ENCODE peak calls at places on chromosomes 2 and 18, in nine cellular contexts. D is colonic mucosa, V is heart left ventricle, G is Calu3, H is fibroblast of lung, Y is upper lobe of right lung, Z is mesothelial cell of epicardium, E is AG10803, O is nephron progenitor cell. S is an unnamed sample.

GRCh38 chr2:3728104-3729054 is 25.0 kb downstream of the DCDC2C start:
- DNase-seq in H (peak; percentile 76), Z (no peak), E (peak; percentile 36), Y (no peak), O (peak; percentile 26), G (peak; percentile 7), V (no peak), D (no peak), S (peak; percentile 65)

GRCh38 chr2:41441958-41442357 is 605.9 kb upstream of the PKDCC start:
- DNase-seq in V (no peak), D (no peak), G (no peak), Z (no peak), Y (no peak), H (no peak), O (no peak), E (no peak), S (no peak)

GRCh38 chr2:1750935-1751767 is 6.8 kb upstream of the PXDN start:
- DNase-seq in H (peak; percentile 86), E (peak; percentile 86), D (peak; percentile 57), V (peak; percentile 72), G (peak; percentile 29), Z (no peak), O (peak; percentile 73), Y (peak; percentile 85), S (peak; percentile 58)

GRCh38 chr2:241891315-241891987 is 21.9 kb downstream of the RTP5 start:
- DNase-seq in O (no peak), G (no peak), D (no peak), E (no peak), H (no peak), V (peak; percentile 12), Y (peak; percentile 6), Z (peak; percentile 17), S (no peak)

GRCh38 chr18:13453714-13454113 is 235.2 kb downstream of the LDLRAD4 start:
- DNase-seq in D (no peak), V (peak; percentile 72), O (no peak), Z (no peak), G (no peak), E (peak; percentile 72), Y (no peak), H (no peak), S (no peak)

GRCh38 chr2:98698896-98699295 is 32.0 kb downstream of the MGAT4A start:
- DNase-seq in D (no peak), H (no peak), V (no peak), Y (no peak), O (no peak), E (no peak), G (no peak), Z (no peak), S (no peak)

GRCh38 chr2:102826904-102827303 is 65.1 kb downstream of the TMEM182 start:
- DNase-seq in G (no peak), Z (no peak), O (peak; percentile 55), Y (no peak), D (no peak), H (peak; percentile 58), E (peak; percentile 8), V (peak; percentile 70), S (no peak)

GRCh38 chr2:113012436-113013335 is 7.4 kb downstream of the IL36A start:
- DNase-seq in Y (no peak), G (peak; percentile 14), H (no peak), O (no peak), V (no peak), E (no peak), D (no peak), Z (no peak), S (no peak)

GRCh38 chr2:120177011-120177621 is 46.1 kb downstream of the TMEM185B start:
- DNase-seq in O (no peak), G (no peak), E (no peak), H (no peak), D (peak; percentile 28), V (peak; percentile 34), Z (no peak), Y (peak; percentile 78), S (peak; percentile 83)

GRCh38 chr2:240614391-240614790 is 10.9 kb upstream of the GPR35 start:
- DNase-seq in H (no peak), Y (peak; percentile 46), G (no peak), V (peak; percentile 11), D (no peak), E (no peak), O (no peak), Z (no peak), S (no peak)

DNA sequence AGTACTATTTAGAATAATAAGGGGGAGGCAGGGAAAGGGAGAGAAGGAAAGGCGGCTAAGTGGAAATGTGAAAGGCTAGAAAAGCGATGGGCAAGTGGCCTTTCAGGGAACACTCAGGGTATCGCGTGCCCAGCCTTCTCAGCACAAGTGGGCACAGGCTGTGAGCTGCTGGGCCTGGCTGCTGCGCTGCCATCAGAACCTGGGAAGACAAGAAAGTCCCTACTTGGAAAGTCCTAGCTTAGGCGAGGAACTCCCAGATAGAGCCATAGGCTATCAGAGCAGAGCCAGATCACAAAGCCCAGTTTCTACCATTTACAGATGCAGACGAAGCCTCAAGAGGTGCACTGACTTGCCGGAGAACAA is 9.8 kb upstream of the FZD7 start:
- DNase-seq in O (no peak), D (no peak), E (no peak), V (no peak), G (no peak), Y (peak; percentile 78), Z (no peak), H (no peak), S (no peak)
- TF ChIP-seq CTCF in O (no peak), D (no peak), E (no peak), V (no peak), G (no peak), Y (no peak), Z (no peak), H (no peak), S (no peak)

GRCh38 chr2:121699421-121700328 is 37.0 kb downstream of the NIFK start:
- DNase-seq in G (peak; percentile 88), V (peak; percentile 53), H (peak; percentile 53), E (peak; percentile 76), Y (peak; percentile 67), O (no peak), D (peak; percentile 37), Z (no peak), S (peak; percentile 84)
- TF ChIP-seq CTCF in G (no peak), V (no peak), H (no peak), E (no peak), Y (no peak), O (no peak), D (no peak), Z (no peak), S (no peak)

GRCh38 chr2:46872876-46873631 is 42.6 kb downstream of the MCFD2 start:
- DNase-seq in V (no peak), G (no peak), O (no peak), Z (no peak), Y (no peak), E (peak; percentile 89), D (no peak), H (peak; percentile 42), S (no peak)
- TF ChIP-seq CTCF in V (no peak), G (no peak), O (no peak), Z (no peak), Y (no peak), E (peak; percentile 7), D (no peak), H (no peak), S (no peak)

GRCh38 chr2:74142340-74142739 is 5.4 kb downstream of the BOLA3 start:
- DNase-seq in Z (no peak), H (no peak), O (no peak), E (no peak), V (no peak), D (no peak), G (no peak), Y (no peak), S (no peak)
- TF ChIP-seq CTCF in Z (no peak), H (no peak), O (peak; percentile 26), E (no peak), V (no peak), D (no peak), G (no peak), Y (peak; percentile 9), S (no peak)

GRCh38 chr2:115162454-115163293 is 720.2 kb downstream of the DPP10 start:
- DNase-seq in G (no peak), V (no peak), D (peak; percentile 18), O (peak; percentile 32), E (no peak), Y (peak; percentile 58), Z (no peak), H (no peak), S (no peak)

GRCh38 chr2:115168457-115168856 is 726.0 kb downstream of the DPP10 start:
- DNase-seq in O (no peak), D (no peak), E (no peak), H (no peak), G (no peak), Z (no peak), V (no peak), Y (no peak), S (no peak)

GRCh38 chr2:115163572-115163971 is 721.1 kb downstream of the DPP10 start:
- DNase-seq in E (no peak), O (peak; percentile 3), G (no peak), D (no peak), H (no peak), Y (no peak), Z (no peak), V (no peak), S (no peak)

GRCh38 chr2:115161531-115162453 is 719.4 kb downstream of the DPP10 start:
- DNase-seq in Z (peak; percentile 44), E (no peak), G (no peak), D (peak; percentile 74), H (no peak), V (no peak), Y (peak; percentile 79), O (peak; percentile 61), S (peak; percentile 13)

DNA sequence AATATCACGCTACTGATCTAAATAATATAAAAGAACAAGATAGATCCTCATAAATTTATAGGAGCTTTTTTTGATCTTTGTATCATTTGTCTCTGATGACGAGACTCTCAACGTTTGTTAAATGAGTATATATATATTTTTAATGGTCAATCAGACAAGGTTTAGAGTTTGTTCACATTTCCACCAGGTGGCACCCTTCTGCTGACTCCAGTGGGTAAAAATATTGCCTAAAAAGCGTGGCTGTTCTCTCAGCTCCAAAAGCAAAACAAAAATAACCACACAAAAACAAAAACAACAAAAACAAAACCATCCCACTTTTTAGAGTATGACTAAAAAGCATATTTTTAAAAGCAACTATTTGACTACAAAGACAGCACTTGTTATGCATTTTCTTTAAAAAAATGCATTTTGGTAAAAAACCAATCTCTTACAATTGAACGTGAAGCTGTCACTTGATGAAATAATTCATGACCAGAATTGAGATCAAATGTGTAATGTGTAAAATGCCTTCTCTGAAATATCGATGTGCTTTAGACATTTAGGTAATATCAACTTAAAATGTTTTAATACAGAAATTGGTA is 723.2 kb downstream of the DPP10 start:
- DNase-seq in H (peak; percentile 41), O (peak; percentile 35), G (peak; percentile 38), D (peak; percentile 35), Y (no peak), V (no peak), E (peak; percentile 33), Z (no peak), S (peak; percentile 17)
- TF ChIP-seq CTCF in H (no peak), O (peak; percentile 77), G (no peak), D (no peak), Y (peak; percentile 60), V (peak; percentile 17), E (peak; percentile 59), Z (peak; percentile 74), S (no peak)

GRCh38 chr18:21660078-21660477 is 44.5 kb downstream of the ABHD3 start:
- DNase-seq in O (no peak), Z (no peak), E (no peak), H (no peak), Y (no peak), V (no peak), G (no peak), D (no peak), S (no peak)
- TF ChIP-seq CTCF in O (no peak), Z (no peak), E (no peak), H (no peak), Y (no peak), V (no peak), G (no peak), D (no peak), S (no peak)

GRCh38 chr2:188046437-188046836 is 245.2 kb upstream of the GULP1 start:
- DNase-seq in O (no peak), D (no peak), Z (no peak), Y (no peak), V (no peak), G (no peak), E (no peak), H (peak; percentile 31), S (no peak)
- TF ChIP-seq CTCF in O (no peak), D (no peak), Z (no peak), Y (no peak), V (no peak), G (no peak), E (no peak), H (no peak), S (no peak)